ENCODE peak calls at places on chromosomes 1 and 21, in nine cellular contexts. T, X, L, B, Z, R, E, J and O are unnamed samples. For H3K4me1, the result is how much of the 10 kb centered on the place peaks cover.

GRCh38 chr1:78743626-78744025 is 94.0 kb downstream of the IFI44 start:
- DNase-seq in E (no peak), R (no peak), T (no peak), L (no peak), J (no peak), B (no peak), Z (no peak), X (peak), O (no peak)

GRCh38 chr1:59701376-59701775 is 113.4 kb upstream of the HOOK1 start:
- DNase-seq in J (no peak), T (no peak), Z (no peak), X (no peak), B (no peak), R (no peak), L (no peak), E (no peak), O (no peak)

GRCh38 chr1:152953761-152954160 is 6.8 kb downstream of the SPRR5 start:
- DNase-seq in E (no peak), J (no peak), Z (no peak), B (no peak), L (no peak), X (no peak), T (no peak), R (no peak), O (no peak)

GRCh38 chr1:65458730-65459396 is 38.4 kb downstream of the LEPR start:
- DNase-seq in T (no peak), Z (no peak), E (no peak), R (no peak), X (peak), B (no peak), L (no peak), J (no peak), O (no peak)

GRCh38 chr1:29713857-29714256 is 477.5 kb downstream of the PTPRU start:
- DNase-seq in R (no peak), B (no peak), Z (no peak), L (no peak), X (no peak), E (no peak), J (no peak), T (no peak), O (no peak)

GRCh38 chr1:93714350-93714749 is 32.7 kb upstream of the BCAR3 start:
- DNase-seq in R (no peak), B (no peak), X (no peak), J (no peak), L (no peak), Z (no peak), T (no peak), E (no peak), O (no peak)

GRCh38 chr1:20184997-20185833 is 681 bp upstream of the UBXN10 start:
- DNase-seq in J (peak), Z (no peak), R (no peak), B (no peak), T (no peak), L (no peak), X (peak), E (no peak), O (no peak)

GRCh38 chr1:153880962-153881361 is 41.8 kb downstream of the GATAD2B start:
- DNase-seq in B (peak), L (peak), E (peak), T (peak), Z (peak), J (no peak), X (no peak), R (peak), O (peak)

GRCh38 chr1:2786329-2787162 is 14.9 kb downstream of the TTC34 start:
- DNase-seq in L (no peak), Z (peak), T (peak), J (peak), X (peak), B (peak), R (peak), E (peak), O (peak)

GRCh38 chr1:59775480-59775879 is 39.3 kb upstream of the HOOK1 start:
- DNase-seq in R (no peak), Z (no peak), L (no peak), J (no peak), X (no peak), T (no peak), E (no peak), B (no peak), O (no peak)

GRCh38 chr1:204344665-204345064 is 15.1 kb downstream of the PLEKHA6 start:
- DNase-seq in Z (no peak), B (peak), E (no peak), L (no peak), R (no peak), T (no peak), J (no peak), X (no peak), O (no peak)

GRCh38 chr1:42282024-42282579 is 52.9 kb downstream of the FOXJ3 start:
- DNase-seq in L (no peak), X (no peak), T (no peak), E (no peak), B (no peak), Z (no peak), J (no peak), R (no peak), O (no peak)

GRCh38 chr1:210269981-210270380 is 37.4 kb downstream of the SERTAD4 start:
- DNase-seq in L (no peak), E (no peak), X (no peak), R (no peak), B (no peak), Z (no peak), J (no peak), T (no peak), O (no peak)

GRCh38 chr1:42943166-42943565 is 15.5 kb downstream of the SLC2A1 start:
- DNase-seq in E (peak), J (no peak), B (peak), T (peak), X (no peak), Z (peak), L (no peak), R (peak), O (peak)

GRCh38 chr1:157932082-157932481 is 61.4 kb upstream of the KIRREL1 start:
- DNase-seq in J (no peak), L (no peak), R (no peak), B (no peak), X (no peak), Z (no peak), T (no peak), E (no peak), O (no peak)

GRCh38 chr1:193707271-193708015 is 521.0 kb upstream of the B3GALT2 start:
- DNase-seq in E (no peak), L (no peak), X (no peak), B (no peak), J (no peak), R (no peak), Z (no peak), T (no peak), O (no peak)

GRCh38 chr1:238023137-238023536 is 132.4 kb upstream of the ZP4 start:
- DNase-seq in X (no peak), E (no peak), L (no peak), J (no peak), R (no peak), T (no peak), B (no peak), Z (no peak), O (no peak)

GRCh38 chr1:223482766-223483165 is 89.6 kb downstream of the CCDC185 start:
- DNase-seq in J (no peak), R (no peak), Z (no peak), L (no peak), E (no peak), T (no peak), X (no peak), B (no peak), O (no peak)

GRCh38 chr1:75334876-75335275 is 200.7 kb downstream of the LHX8 start:
- DNase-seq in T (no peak), R (no peak), L (no peak), E (no peak), J (no peak), X (no peak), B (no peak), Z (no peak), O (no peak)

GRCh38 chr1:8879348-8880067 is 1.0 kb upstream of the ENO1 start:
- DNase-seq in R (peak), Z (no peak), J (no peak), X (peak), B (peak), E (no peak), T (peak), L (no peak), O (no peak)

GRCh38 chr1:100463809-100464424 is 74.0 kb upstream of the GPR88 start:
- DNase-seq in Z (peak), R (peak), J (peak), T (no peak), X (peak), E (peak), L (no peak), B (peak), O (peak)

GRCh38 chr1:67682659-67683197 is 2.3 kb upstream of the GADD45A start:
- DNase-seq in L (no peak), X (no peak), J (no peak), Z (no peak), B (no peak), R (no peak), E (no peak), T (no peak), O (no peak)

GRCh38 chr1:207962716-207963428 is 51.9 kb upstream of the CD34 start:
- DNase-seq in X (peak), E (peak), T (peak), J (no peak), Z (peak), R (peak), L (no peak), B (peak), O (peak)

GRCh38 chr21:28928578-28929124 is 64.0 kb downstream of the LTN1 start:
- DNase-seq in E (no peak), Z (no peak), B (no peak), T (no peak), L (no peak), R (no peak), X (no peak), J (no peak), O (no peak)

GRCh38 chr1:227944931-227945890 is 2.5 kb downstream of the WNT9A start:
- DNase-seq in R (no peak), L (no peak), E (peak), J (no peak), B (peak), X (no peak), Z (no peak), T (peak), O (peak)

GRCh38 chr1:240967070-240967724 is 355.2 kb upstream of the GREM2 start:
- DNase-seq in X (peak), T (no peak), R (no peak), J (no peak), L (no peak), Z (peak), E (no peak), B (no peak), O (no peak)

GRCh38 chr1:200302893-200303250 is 107.0 kb downstream of the ZNF281 start:
- DNase-seq in Z (peak), E (peak), R (no peak), J (no peak), B (no peak), X (peak), L (no peak), T (no peak), O (peak)

GRCh38 chr1:231665046-231665445 is 38.5 kb downstream of the DISC1 start:
- DNase-seq in B (no peak), Z (no peak), T (no peak), X (no peak), J (no peak), R (no peak), L (no peak), E (no peak), O (no peak)

GRCh38 chr1:151145158-151146071 is 1.0 kb downstream of the SEMA6C start:
- DNase-seq in L (no peak), B (peak), E (peak), T (peak), R (peak), J (no peak), Z (peak), X (peak), O (peak)

GRCh38 chr1:220556641-220557040 is 28.7 kb downstream of the MARK1 start:
- DNase-seq in E (no peak), R (no peak), T (no peak), X (no peak), L (no peak), B (no peak), J (no peak), Z (no peak), O (no peak)

GRCh38 chr1:17544951-17545350 is 5.5 kb downstream of the ARHGEF10L start:
- DNase-seq in B (no peak), T (no peak), J (no peak), Z (no peak), E (no peak), L (no peak), X (no peak), R (no peak), O (no peak)

GRCh38 chr1:61079898-61080336 is 2.4 kb upstream of the NFIA start:
- DNase-seq in Z (peak), B (peak), J (no peak), X (peak), L (no peak), E (peak), R (peak), T (peak), O (peak)

GRCh38 chr1:64167176-64167575 is 36.2 kb upstream of the UBE2U start:
- DNase-seq in X (no peak), E (no peak), B (no peak), L (no peak), Z (no peak), T (no peak), R (no peak), J (no peak), O (no peak)

GRCh38 chr1:184911103-184911502 is 63.2 kb downstream of the NIBAN1 start:
- DNase-seq in J (no peak), X (no peak), L (no peak), B (no peak), E (no peak), R (no peak), T (no peak), Z (no peak), O (no peak)

GRCh38 chr1:201647094-201647493 is 108.2 kb downstream of the NAV1 start:
- DNase-seq in Z (no peak), J (no peak), T (no peak), B (no peak), L (no peak), X (no peak), R (no peak), E (no peak), O (no peak)

GRCh38 chr1:157105988-157106812 is 6.6 kb upstream of the ETV3L start:
- DNase-seq in J (no peak), R (no peak), L (no peak), B (peak), X (no peak), Z (no peak), T (peak), E (no peak), O (peak)

GRCh38 chr21:32624726-32625125 is 12.5 kb upstream of the CFAP298 start:
- DNase-seq in Z (no peak), L (no peak), R (no peak), J (no peak), E (no peak), X (no peak), T (no peak), B (no peak), O (no peak)

GRCh38 chr1:231073311-231073710 is 33.3 kb upstream of the FAM89A start:
- DNase-seq in R (no peak), E (no peak), J (no peak), B (no peak), X (no peak), Z (no peak), L (no peak), T (no peak), O (no peak)

GRCh38 chr21:45309069-45309521 is 21.4 kb upstream of the POFUT2 start:
- DNase-seq in B (peak), Z (peak), X (peak), T (peak), L (no peak), E (peak), R (peak), J (peak), O (peak)

DNA sequence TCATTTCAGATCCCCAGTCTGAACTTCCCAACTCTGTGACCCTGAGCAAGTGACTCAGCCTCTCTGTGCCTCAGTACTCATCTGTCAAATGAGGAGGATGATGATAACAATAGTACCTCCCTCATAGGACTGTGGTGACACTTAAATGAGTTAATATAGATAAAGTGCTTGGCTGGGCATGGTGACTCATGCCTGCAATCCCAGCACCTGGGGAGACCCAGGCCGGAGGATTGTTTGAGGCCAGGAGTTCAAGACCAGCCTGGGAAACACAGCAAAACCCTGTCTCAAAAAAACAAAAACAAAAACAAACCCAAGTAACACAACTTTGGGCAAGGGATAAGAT is 4.8 kb upstream of the ECE1 start:
- DNase-seq in R (no peak), L (no peak), J (peak), B (no peak), Z (no peak), X (no peak), E (no peak), T (no peak), O (no peak)
- H3K4me1 ChIP-seq in R (half or more), L (under half), J (half or more), B (half or more), Z (under half), X (under half), E (under half), T (under half), O (under half)

GRCh38 chr1:226687476-226687875 is 51.6 kb downstream of the ITPKB start:
- DNase-seq in Z (no peak), T (no peak), R (no peak), L (no peak), B (peak), E (no peak), J (no peak), X (no peak), O (no peak)
- H3K4me1 ChIP-seq in Z (under half), T (under half), R (half or more), L (under half), B (half or more), E (under half), J (half or more), X (under half), O (under half)

DNA sequence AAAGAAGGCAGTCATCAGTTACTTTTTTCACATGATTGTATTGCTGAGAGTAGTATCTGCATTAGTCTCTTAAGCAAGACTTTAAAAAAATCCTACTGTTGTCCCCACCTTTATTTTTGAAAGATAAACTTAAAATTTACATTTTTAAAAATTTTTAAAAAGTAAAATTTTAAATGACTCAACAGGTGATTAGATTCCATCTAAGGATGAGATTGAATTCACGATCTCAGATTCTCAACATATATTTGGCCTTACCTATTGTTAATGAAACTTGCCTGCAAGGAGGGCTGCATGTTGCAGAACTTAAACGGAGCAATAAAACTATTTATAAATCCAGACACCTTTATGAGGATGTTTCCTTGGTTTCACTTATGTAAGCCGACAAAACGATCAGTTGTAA is 75.2 kb downstream of the OLFML2B start:
- DNase-seq in B (no peak), X (no peak), E (no peak), J (no peak), L (no peak), T (no peak), R (no peak), Z (no peak), O (no peak)
- H3K4me1 ChIP-seq in B (under half), X (under half), E (under half), J (under half), L (under half), T (under half), R (under half), Z (under half), O (under half)

GRCh38 chr1:90716243-90716551 is 905 bp downstream of the BARHL2 start:
- DNase-seq in L (no peak), T (no peak), B (no peak), R (no peak), X (no peak), J (no peak), Z (no peak), E (no peak), O (no peak)

GRCh38 chr1:90718411-90719320 is 1.6 kb upstream of the BARHL2 start:
- DNase-seq in L (no peak), Z (no peak), B (no peak), E (no peak), R (no peak), T (no peak), J (no peak), X (peak), O (no peak)

GRCh38 chr1:90717665-90718410 is 736 bp upstream of the BARHL2 start:
- DNase-seq in Z (no peak), R (no peak), X (peak), B (no peak), E (no peak), J (no peak), L (no peak), T (no peak), O (no peak)

GRCh38 chr1:90716552-90717355 is at the start of gene BARHL2:
- DNase-seq in T (no peak), Z (no peak), J (no peak), R (no peak), L (no peak), X (peak), E (no peak), B (no peak), O (no peak)

GRCh38 chr1:90717356-90717664 is 208 bp upstream of the BARHL2 start:
- DNase-seq in R (no peak), J (no peak), Z (no peak), L (no peak), E (no peak), B (no peak), X (no peak), T (no peak), O (no peak)
- H3K4me1 ChIP-seq in R (under half), J (under half), Z (under half), L (under half), E (under half), B (under half), X (under half), T (under half), O (under half)

GRCh38 chr1:6488602-6489382 is 2.7 kb downstream of the PLEKHG5 start:
- DNase-seq in X (no peak), J (no peak), L (no peak), E (peak), B (no peak), R (no peak), T (no peak), Z (peak), O (no peak)
- H3K4me1 ChIP-seq in X (under half), J (under half), L (half or more), E (under half), B (under half), R (half or more), T (under half), Z (under half), O (under half)

GRCh38 chr1:15884477-15884876 is 37.0 kb downstream of the SPEN start:
- DNase-seq in T (no peak), Z (no peak), X (no peak), J (no peak), B (no peak), E (no peak), R (no peak), L (no peak), O (no peak)

GRCh38 chr1:15881961-15882360 is 34.5 kb downstream of the SPEN start:
- DNase-seq in T (no peak), B (no peak), X (no peak), L (no peak), Z (no peak), R (no peak), J (no peak), E (no peak), O (no peak)

GRCh38 chr1:15885269-15885668 is 37.8 kb downstream of the SPEN start:
- DNase-seq in J (no peak), E (no peak), R (no peak), Z (no peak), T (no peak), B (no peak), X (no peak), L (no peak), O (no peak)

GRCh38 chr1:15883326-15883725 is 35.8 kb downstream of the SPEN start:
- DNase-seq in J (no peak), L (no peak), T (no peak), X (peak), E (no peak), B (no peak), Z (no peak), R (no peak), O (no peak)

DNA sequence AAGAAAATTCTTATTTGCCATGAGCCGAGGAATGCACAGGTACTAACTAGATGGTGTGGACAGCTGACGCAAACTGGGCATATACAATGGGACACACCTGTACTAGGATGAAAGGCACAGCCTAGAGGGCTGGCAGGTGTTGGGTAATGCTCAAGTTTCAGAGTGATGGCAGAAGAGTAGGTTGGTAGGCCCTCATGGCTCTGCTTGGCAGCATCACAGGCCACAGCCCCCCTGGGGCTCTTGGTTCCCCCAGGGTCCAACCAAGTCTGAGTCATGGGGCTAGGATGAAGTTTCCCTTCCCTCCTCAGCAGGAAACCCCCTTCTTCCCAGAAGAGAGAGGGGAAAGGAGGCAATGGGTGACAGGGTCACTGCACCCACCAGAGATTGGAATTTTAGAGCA is 35.2 kb downstream of the SPEN start:
- DNase-seq in X (no peak), B (no peak), E (no peak), Z (no peak), J (no peak), T (no peak), L (no peak), R (no peak), O (no peak)
- H3K4me1 ChIP-seq in X (under half), B (under half), E (under half), Z (under half), J (under half), T (under half), L (under half), R (half or more), O (under half)

GRCh38 chr1:37480125-37480466 is 5.7 kb downstream of the ZC3H12A start:
- DNase-seq in X (no peak), T (peak), Z (no peak), R (no peak), L (no peak), E (no peak), J (no peak), B (no peak), O (no peak)
- H3K4me1 ChIP-seq in X (under half), T (under half), Z (under half), R (half or more), L (half or more), E (under half), J (under half), B (half or more), O (half or more)